ENCODE peak calls at places on chromosomes 12 and 14, in four cellular contexts. L is right lobe of liver, V is T follicular helper cell, Q is AG04450. C is an unnamed sample.

GRCh38 chr12:53754633-53755261 is 3.0 kb upstream of the CISTR start:
- DNase-seq in L (no peak), V (no peak), Q (no peak), C (peak)

GRCh38 chr12:62604856-62605255 is 138.2 kb downstream of the MON2 start:
- DNase-seq in L (no peak), V (peak), Q (no peak), C (peak)

GRCh38 chr12:124550123-124551089 is 17.0 kb downstream of the NCOR2 start:
- DNase-seq in L (no peak), V (no peak), Q (no peak), C (no peak)

GRCh38 chr12:122614839-122615238 is 87.8 kb downstream of the KNTC1 start:
- DNase-seq in L (no peak), V (no peak), Q (peak), C (no peak)

GRCh38 chr12:59839514-59839913 is 243.7 kb downstream of the SLC16A7 start:
- DNase-seq in L (no peak), V (no peak), Q (no peak), C (peak)

GRCh38 chr14:99604766-99605298 is 825 bp upstream of the CCDC85C start:
- DNase-seq in L (no peak), V (no peak), Q (no peak), C (peak)

GRCh38 chr14:92609955-92610354 is 96.4 kb downstream of the RIN3 start:
- DNase-seq in L (no peak), V (no peak), Q (no peak), C (peak)

GRCh38 chr12:26431211-26431610 is 235.8 kb downstream of the SSPN start:
- DNase-seq in L (no peak), V (no peak), Q (no peak), C (no peak)

GRCh38 chr12:111932241-111932640 is 80.7 kb downstream of the TMEM116 start:
- DNase-seq in L (no peak), V (no peak), Q (no peak), C (no peak)

GRCh38 chr14:82667006-82667405 is 1133.4 kb upstream of the SEL1L start:
- DNase-seq in L (no peak), V (no peak), Q (no peak), C (no peak)

GRCh38 chr12:120265203-120265482 is 387 bp downstream of the PXN start:
- DNase-seq in L (no peak), V (no peak), Q (no peak), C (no peak)

GRCh38 chr14:103846569-103847438 is 571 bp downstream of the PPP1R13B start:
- DNase-seq in L (peak), V (no peak), Q (no peak), C (no peak)

GRCh38 chr14:31244626-31245025 is 37.0 kb upstream of the HECTD1 start:
- DNase-seq in L (no peak), V (no peak), Q (no peak), C (no peak)

GRCh38 chr12:63922446-63922845 is 77.9 kb downstream of the SRGAP1 start:
- DNase-seq in L (no peak), V (no peak), Q (peak), C (peak)

GRCh38 chr12:28033538-28033915 is 61.0 kb upstream of the PTHLH start:
- DNase-seq in L (no peak), V (no peak), Q (no peak), C (no peak)

GRCh38 chr12:452667-453210 is 7.0 kb upstream of the B4GALNT3 start:
- DNase-seq in L (no peak), V (peak), Q (no peak), C (no peak)

GRCh38 chr12:9184276-9184675 is 23.9 kb downstream of the PZP start:
- DNase-seq in L (no peak), V (no peak), Q (no peak), C (no peak)

GRCh38 chr12:107990325-107990724 is 138.8 kb upstream of the WSCD2 start:
- DNase-seq in L (peak), V (no peak), Q (no peak), C (peak)

GRCh38 chr12:125954362-125954761 is 889.1 kb downstream of the AACS start:
- DNase-seq in L (no peak), V (no peak), Q (no peak), C (no peak)

C was measured in fibroblast of pulmonary artery.